ENCODE peak calls at places on chromosomes 11 and 22, in nine cellular contexts. J, X, D, U, V, P, M, Q and T are unnamed samples.
A peak's percentile ranks its signal among the peaks of the same experiment; 100 is the strongest.

GRCh38 chr11:102332611-102332994 is 14.4 kb upstream of the BIRC2 start:
- DNase-seq in J (no peak), X (no peak), D (no peak), U (no peak), V (no peak), P (no peak), M (no peak), Q (no peak), T (no peak)

GRCh38 chr22:17368727-17369552 is at the start of gene CECR2:
- DNase-seq in J (no peak), X (no peak), D (peak; percentile 67), U (peak; percentile 69), V (peak; percentile 90), P (no peak), M (peak; percentile 51), Q (peak; percentile 71), T (no peak)

GRCh38 chr11:86809561-86809960 is 9.2 kb downstream of the PRSS23 start:
- DNase-seq in J (no peak), X (no peak), D (no peak), U (no peak), V (no peak), P (no peak), M (no peak), Q (no peak), T (no peak)

GRCh38 chr11:45304111-45304991 is 18.2 kb upstream of the SYT13 start:
- DNase-seq in J (no peak), X (no peak), D (no peak), U (no peak), V (no peak), P (no peak), M (no peak), Q (no peak), T (no peak)

GRCh38 chr11:8097062-8097814 is 16.2 kb downstream of the TUB start:
- DNase-seq in J (no peak), X (no peak), D (no peak), U (no peak), V (no peak), P (no peak), M (no peak), Q (no peak), T (no peak)

GRCh38 chr11:32307449-32307848 is 127.9 kb downstream of the WT1 start:
- DNase-seq in J (no peak), X (no peak), D (no peak), U (no peak), V (no peak), P (no peak), M (no peak), Q (no peak), T (no peak)

GRCh38 chr11:113373306-113373705 is 14.3 kb upstream of the ANKK1 start:
- DNase-seq in J (peak; percentile 74), X (peak; percentile 64), D (peak; percentile 29), U (no peak), V (no peak), P (no peak), M (no peak), Q (no peak), T (no peak)

GRCh38 chr11:134951305-134951700 is 539.3 kb upstream of the B3GAT1 start:
- DNase-seq in J (peak; percentile 30), X (peak; percentile 78), D (peak; percentile 69), U (no peak), V (no peak), P (no peak), M (no peak), Q (no peak), T (peak; percentile 78)

GRCh38 chr22:30733081-30733680 is 38.5 kb downstream of the OSBP2 start:
- DNase-seq in J (peak; percentile 56), X (peak; percentile 75), D (peak; percentile 75), U (no peak), V (no peak), P (no peak), M (no peak), Q (no peak), T (no peak)

GRCh38 chr22:43343262-43343988 is at the start of gene SCUBE1:
- DNase-seq in J (peak; percentile 13), X (no peak), D (peak; percentile 41), U (peak; percentile 84), V (peak; percentile 87), P (no peak), M (no peak), Q (no peak), T (no peak)

GRCh38 chr11:95074806-95075563 is 8.3 kb downstream of the SRSF8 start:
- DNase-seq in J (peak; percentile 37), X (no peak), D (peak; percentile 46), U (peak; percentile 82), V (no peak), P (no peak), M (peak; percentile 55), Q (no peak), T (no peak)

GRCh38 chr11:46611526-46612304 is 5.3 kb downstream of the HARBI1 start:
- DNase-seq in J (no peak), X (no peak), D (no peak), U (no peak), V (no peak), P (no peak), M (no peak), Q (no peak), T (no peak)
- H3K36me3 ChIP-seq in J (no peaks in the 10 kb centered on the region), X (no peaks in the 10 kb centered on the region), D (no peaks in the 10 kb centered on the region), U (no peaks in the 10 kb centered on the region), V (no peaks in the 10 kb centered on the region), P (no peaks in the 10 kb centered on the region), M (no peaks in the 10 kb centered on the region), Q (no peaks in the 10 kb centered on the region), T (no peaks in the 10 kb centered on the region)

GRCh38 chr11:12142179-12142578 is 31.8 kb downstream of the MICAL2 start:
- DNase-seq in J (no peak), X (no peak), D (no peak), U (no peak), V (no peak), P (no peak), M (no peak), Q (no peak), T (no peak)

GRCh38 chr11:12144306-12145174 is 34.1 kb downstream of the MICAL2 start:
- DNase-seq in J (no peak), X (no peak), D (no peak), U (no peak), V (no peak), P (no peak), M (peak; percentile 57), Q (no peak), T (no peak)

GRCh38 chr11:12142909-12143308 is 32.5 kb downstream of the MICAL2 start:
- DNase-seq in J (no peak), X (no peak), D (no peak), U (no peak), V (no peak), P (no peak), M (no peak), Q (no peak), T (no peak)

GRCh38 chr11:12141283-12141682 is 30.9 kb downstream of the MICAL2 start:
- DNase-seq in J (no peak), X (no peak), D (no peak), U (no peak), V (no peak), P (no peak), M (no peak), Q (no peak), T (no peak)

DNA sequence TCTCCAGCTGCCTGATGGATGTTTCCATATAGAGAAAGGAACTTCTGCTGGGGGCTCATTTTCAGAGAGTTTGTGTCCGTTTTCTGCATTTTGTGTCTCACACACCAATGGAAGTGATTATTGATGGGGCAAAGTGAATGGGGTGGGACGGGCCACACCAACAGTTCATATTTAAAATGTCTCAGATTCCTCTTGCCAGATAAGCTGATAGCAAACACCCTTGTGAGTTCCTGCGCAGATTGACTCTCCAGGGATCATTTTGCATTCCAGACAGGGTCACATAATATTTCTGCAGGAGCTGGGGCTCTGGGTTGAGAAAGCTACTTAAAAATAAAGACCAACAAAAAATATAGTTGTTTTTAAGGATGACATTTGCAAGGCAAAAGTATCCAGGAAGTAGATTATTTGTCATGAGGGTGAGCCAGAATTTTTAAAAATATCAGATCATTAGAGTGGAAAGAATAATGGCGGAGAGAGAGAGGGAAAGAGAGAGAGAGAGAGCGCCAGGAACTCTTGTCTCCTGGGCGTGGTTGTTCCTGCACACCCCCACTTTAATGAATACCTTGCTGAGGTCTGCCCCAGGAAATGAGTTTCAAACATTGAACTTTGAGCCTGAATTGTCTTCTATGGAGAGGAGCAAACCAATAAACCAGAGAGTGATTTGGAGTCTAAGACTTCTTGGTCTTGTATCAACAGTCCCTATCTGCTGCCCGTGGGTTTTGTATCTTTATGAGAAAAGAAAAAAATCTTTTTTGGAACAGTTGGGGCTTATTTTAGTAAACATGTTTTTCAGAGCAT is 33.3 kb downstream of the MICAL2 start:
- DNase-seq in J (no peak), X (no peak), D (peak; percentile 63), U (no peak), V (no peak), P (no peak), M (no peak), Q (no peak), T (no peak)
- H3K36me3 ChIP-seq in J (peaks cover 35% of the 10 kb centered on the region), X (peaks cover 16% of the 10 kb centered on the region), D (no peaks in the 10 kb centered on the region), U (no peaks in the 10 kb centered on the region), V (no peaks in the 10 kb centered on the region), P (no peaks in the 10 kb centered on the region), M (no peaks in the 10 kb centered on the region), Q (no peaks in the 10 kb centered on the region), T (no peaks in the 10 kb centered on the region)

GRCh38 chr22:41875531-41876242 is 39.2 kb downstream of the SHISA8 start:
- DNase-seq in J (no peak), X (no peak), D (peak; percentile 11), U (no peak), V (no peak), P (no peak), M (no peak), Q (no peak), T (no peak)

GRCh38 chr22:41873391-41873790 is 40.5 kb downstream of the SREBF2 start:
- DNase-seq in J (no peak), X (no peak), D (no peak), U (no peak), V (no peak), P (no peak), M (no peak), Q (no peak), T (no peak)

GRCh38 chr22:41874090-41874489 is 40.8 kb downstream of the SHISA8 start:
- DNase-seq in J (no peak), X (no peak), D (no peak), U (no peak), V (no peak), P (no peak), M (no peak), Q (no peak), T (no peak)

GRCh38 chr22:41868556-41868955 is 35.7 kb downstream of the SREBF2 start:
- DNase-seq in J (no peak), X (no peak), D (no peak), U (no peak), V (no peak), P (no peak), M (no peak), Q (no peak), T (no peak)

DNA sequence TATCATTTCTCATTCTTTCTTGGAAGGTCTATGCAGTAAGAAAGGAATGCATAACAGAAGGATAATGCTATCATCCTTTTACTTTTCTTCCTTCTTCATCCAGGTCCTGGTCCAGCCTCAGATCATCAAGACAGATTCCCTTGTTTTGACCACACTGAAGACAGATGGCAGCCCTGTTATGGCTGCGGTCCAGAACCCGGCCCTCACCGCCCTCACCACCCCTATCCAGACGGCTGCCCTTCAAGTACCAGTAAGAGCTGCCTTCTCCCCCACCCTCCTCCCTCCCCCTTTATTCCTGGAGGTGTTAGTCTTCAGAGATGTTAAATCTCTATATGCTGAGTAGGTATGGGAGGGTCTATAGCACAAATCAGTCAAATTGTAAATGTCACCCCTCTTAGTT is 37.9 kb downstream of the SREBF2 start:
- DNase-seq in J (no peak), X (no peak), D (no peak), U (no peak), V (no peak), P (no peak), M (no peak), Q (no peak), T (no peak)
- H3K36me3 ChIP-seq in J (peaks cover 35% of the 10 kb centered on the region), X (peaks cover 30% of the 10 kb centered on the region), D (peaks cover 78% of the 10 kb centered on the region), U (peaks cover 96% of the 10 kb centered on the region), V (peaks cover 53% of the 10 kb centered on the region), P (peaks cover 99% of the 10 kb centered on the region), M (no peaks in the 10 kb centered on the region), Q (peaks cover 98% of the 10 kb centered on the region), T (peaks cover 36% of the 10 kb centered on the region)

GRCh38 chr11:980438-981365 is 55.0 kb downstream of the AP2A2 start:
- DNase-seq in J (no peak), X (no peak), D (no peak), U (no peak), V (no peak), P (no peak), M (no peak), Q (no peak), T (no peak)
- H3K36me3 ChIP-seq in J (peaks cover 16% of the 10 kb centered on the region), X (peaks cover 55% of the 10 kb centered on the region), D (peaks cover 27% of the 10 kb centered on the region), U (peaks cover 76% of the 10 kb centered on the region), V (peaks cover 51% of the 10 kb centered on the region), P (peaks cover 98% of the 10 kb centered on the region), M (no peaks in the 10 kb centered on the region), Q (peaks cover 44% of the 10 kb centered on the region), T (peaks cover 87% of the 10 kb centered on the region)